ENCODE peak calls at places on chromosomes 4 and X, in eight cellular contexts. B is HCT116, F is neural progenitor cell, Z is PC-3, H is hepatocyte, A is GM23338, W is SK-N-SH, I is OCI-LY7. U is an unnamed sample.

GRCh38 chr4:159049780-159050375 is 53.0 kb upstream of the RAPGEF2 start:
- DNase-seq in B (no peak), F (no peak), Z (no peak), H (no peak), A (no peak), W (no peak), I (no peak), U (no peak)

GRCh38 chr4:26566027-26566578 is 17.8 kb upstream of the TBC1D19 start:
- DNase-seq in B (no peak), F (no peak), Z (peak; percentile 56), H (no peak), A (no peak), W (no peak), I (no peak), U (no peak)

GRCh38 chr4:1416948-1417260 is 10.7 kb upstream of the NKX1-1 start:
- DNase-seq in B (no peak), F (no peak), Z (no peak), H (no peak), A (no peak), W (peak; percentile 27), I (no peak), U (no peak)

GRCh38 chr4:164772076-164772475 is 18.1 kb downstream of the SMIM31 start:
- DNase-seq in B (no peak), F (no peak), Z (no peak), H (no peak), A (peak; percentile 16), W (no peak), I (no peak), U (no peak)

GRCh38 chr4:183200453-183200852 is 101.4 kb downstream of the WWC2 start:
- DNase-seq in B (no peak), F (peak; percentile 44), Z (peak; percentile 91), H (no peak), A (no peak), W (no peak), I (no peak), U (no peak)

GRCh38 chr4:54414545-54414944 is 185.5 kb downstream of the PDGFRA start:
- DNase-seq in B (no peak), F (no peak), Z (no peak), H (no peak), A (no peak), W (no peak), I (no peak), U (no peak)

GRCh38 chrX:97597954-97598353 is 714.2 kb downstream of the RPA4 start:
- DNase-seq in B (no peak), F (peak; percentile 13), Z (no peak), H (no peak), A (peak; percentile 40), W (no peak), I (no peak), U (no peak)

GRCh38 chr4:110636231-110636676 is 13.4 kb upstream of the PITX2 start:
- DNase-seq in B (peak; percentile 23), F (peak; percentile 73), Z (no peak), H (no peak), A (peak; percentile 81), W (no peak), I (no peak), U (no peak)

GRCh38 chrX:51614353-51614752 is 4.4 kb downstream of the CENPVL3 start:
- DNase-seq in B (peak; percentile 6), F (peak; percentile 56), Z (peak; percentile 61), H (peak; percentile 46), A (peak; percentile 70), W (peak; percentile 47), I (peak; percentile 51), U (peak; percentile 39)

GRCh38 chr4:6582889-6583504 is 8.0 kb downstream of the MAN2B2 start:
- DNase-seq in B (peak; percentile 40), F (no peak), Z (peak; percentile 35), H (no peak), A (peak; percentile 48), W (peak; percentile 62), I (peak; percentile 57), U (peak; percentile 24)

GRCh38 chr4:81984746-81985145 is 389.0 kb downstream of the HNRNPD start:
- DNase-seq in B (no peak), F (no peak), Z (no peak), H (no peak), A (no peak), W (no peak), I (no peak), U (no peak)

GRCh38 chrX:17798921-17799320 is 61.6 kb downstream of the SCML1 start:
- DNase-seq in B (no peak), F (no peak), Z (no peak), H (no peak), A (no peak), W (no peak), I (no peak), U (no peak)

GRCh38 chrX:152028611-152029010 is 54.1 kb upstream of the GABRE start:
- DNase-seq in B (no peak), F (no peak), Z (no peak), H (no peak), A (no peak), W (no peak), I (no peak), U (no peak)

GRCh38 chr4:21136231-21136630 is 436.0 kb downstream of the PACRGL start:
- DNase-seq in B (no peak), F (no peak), Z (no peak), H (no peak), A (no peak), W (no peak), I (no peak), U (no peak)

GRCh38 chrX:318739-319578 is at the start of gene GTPBP6:
- DNase-seq in B (peak; percentile 95), F (peak; percentile 100), Z (peak; percentile 97), H (peak; percentile 100), A (peak; percentile 100), W (peak; percentile 93), I (peak; percentile 100), U (peak; percentile 96)

GRCh38 chrX:47514553-47515235 is 31.7 kb upstream of the ZNF41 start:
- DNase-seq in B (no peak), F (no peak), Z (peak; percentile 67), H (peak; percentile 16), A (no peak), W (no peak), I (no peak), U (no peak)
- TF ChIP-seq EZH2phosphoT487 in B (no peak), F (no peak), Z (no peak), H (no peak), A (no peak), W (no peak), I (no peak), U (no peak)

DNA sequence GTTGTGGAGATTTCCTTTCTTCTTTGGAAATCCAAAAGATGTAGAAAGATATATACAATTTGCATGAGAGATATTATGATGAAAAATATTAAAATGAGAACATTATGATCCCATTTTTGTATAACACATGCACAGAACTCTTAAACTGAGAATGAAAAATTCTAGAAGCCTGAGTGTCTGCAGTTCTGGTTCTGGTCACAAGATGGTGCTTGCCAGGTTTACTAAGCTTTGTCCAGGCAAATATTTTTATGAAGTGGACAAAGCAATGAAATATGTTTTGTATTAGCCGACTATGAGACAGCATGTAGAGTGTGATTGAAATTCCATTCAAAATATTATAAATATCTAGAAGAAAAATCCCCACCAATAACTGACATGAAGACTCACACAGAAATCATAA is 2.2 kb downstream of the PWWP3B start:
- DNase-seq in B (peak; percentile 8), F (no peak), Z (peak; percentile 53), H (peak; percentile 21), A (peak; percentile 11), W (peak; percentile 7), I (no peak), U (peak; percentile 36)
- TF ChIP-seq CTCF in B (peak; percentile 44), F (peak; percentile 56), Z (peak; percentile 69), H (peak; percentile 49), A (peak; percentile 42), W (peak; percentile 65), I (peak; percentile 60), U (peak; percentile 53)

DNA sequence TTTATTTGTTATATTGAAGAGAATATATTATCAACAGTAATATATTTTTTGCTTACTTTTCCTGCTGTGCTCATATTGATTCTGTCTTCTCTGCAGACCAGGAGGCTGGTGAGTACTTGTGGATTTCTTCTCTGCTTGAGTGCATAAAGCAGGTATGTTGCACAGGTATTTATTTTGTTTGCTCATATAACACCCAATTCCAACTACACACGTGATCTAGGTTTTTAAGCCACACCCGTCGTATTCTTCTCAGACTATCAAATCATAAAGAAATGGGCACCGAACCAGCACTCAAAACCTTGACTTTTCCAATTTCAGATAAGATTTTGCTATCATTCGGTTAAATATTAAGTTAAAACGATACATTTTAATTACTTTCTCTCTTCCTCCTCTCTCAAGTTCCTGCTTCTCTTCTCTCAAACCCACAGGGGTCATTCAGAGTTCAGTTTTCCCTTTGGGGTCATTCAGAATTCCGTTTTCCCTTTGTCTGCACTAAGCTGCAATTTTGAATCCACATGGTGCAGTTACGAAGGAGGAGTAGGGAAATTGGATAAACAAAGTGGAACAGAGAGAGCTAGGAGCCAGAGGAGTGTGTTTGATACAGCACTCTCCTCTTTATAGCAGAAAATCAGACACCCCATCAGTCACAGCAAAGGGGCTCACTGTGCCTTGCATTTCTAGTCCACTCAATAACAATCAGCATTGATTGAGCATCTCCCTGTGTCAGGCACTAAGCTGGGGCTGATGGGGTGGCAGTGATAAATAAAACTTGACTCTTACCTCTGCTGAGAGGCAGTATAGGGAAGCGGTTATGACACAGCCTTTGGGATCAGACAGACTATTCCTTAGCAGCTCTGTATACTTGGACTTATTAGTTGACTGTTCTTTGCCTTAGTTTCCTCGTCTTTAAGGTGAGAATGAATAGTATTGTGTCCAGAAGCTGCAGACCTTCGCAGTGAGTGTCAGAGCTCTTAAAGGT is at the start of gene ADH1C:
- DNase-seq in B (no peak), F (no peak), Z (no peak), H (peak; percentile 17), A (no peak), W (no peak), I (no peak), U (no peak)
- TF ChIP-seq EZH2phosphoT487 in B (no peak), F (no peak), Z (no peak), H (no peak), A (no peak), W (no peak), I (no peak), U (no peak)

GRCh38 chr4:23934915-23935314 is 45.1 kb upstream of the PPARGC1A start:
- DNase-seq in B (no peak), F (no peak), Z (no peak), H (peak; percentile 19), A (no peak), W (no peak), I (no peak), U (no peak)

GRCh38 chr4:23932186-23932585 is 42.3 kb upstream of the PPARGC1A start:
- DNase-seq in B (no peak), F (no peak), Z (no peak), H (no peak), A (peak; percentile 64), W (no peak), I (no peak), U (no peak)

GRCh38 chr4:23931489-23931830 is 41.6 kb upstream of the PPARGC1A start:
- DNase-seq in B (no peak), F (no peak), Z (no peak), H (peak; percentile 19), A (no peak), W (no peak), I (no peak), U (no peak)

GRCh38 chr4:23932935-23933334 is 43.1 kb upstream of the PPARGC1A start:
- DNase-seq in B (no peak), F (peak; percentile 36), Z (no peak), H (peak; percentile 9), A (peak; percentile 88), W (no peak), I (no peak), U (no peak)

DNA sequence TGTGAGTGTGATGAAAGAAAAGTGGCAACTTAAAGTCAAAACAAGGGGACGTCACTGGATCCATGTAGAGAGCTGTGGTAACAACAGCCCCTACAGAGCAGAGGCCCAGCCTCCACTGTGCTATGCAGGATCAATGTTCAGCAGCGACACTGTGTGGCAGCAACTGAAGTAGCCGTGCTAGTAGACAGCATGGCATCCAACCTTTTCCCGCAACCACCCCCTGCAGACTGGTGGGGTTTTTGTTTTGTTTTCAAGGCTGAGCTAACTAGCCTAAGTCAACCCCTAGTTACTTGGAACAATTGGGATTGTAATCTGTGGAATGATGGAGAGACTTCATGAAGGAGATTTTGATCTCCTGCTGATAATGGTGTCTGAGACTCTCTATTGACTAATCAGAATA is 44.4 kb upstream of the PPARGC1A start:
- DNase-seq in B (no peak), F (peak; percentile 44), Z (no peak), H (no peak), A (peak; percentile 36), W (no peak), I (no peak), U (no peak)
- TF ChIP-seq CTCF in B (no peak), F (peak; percentile 10), Z (no peak), H (no peak), A (peak; percentile 52), W (no peak), I (no peak), U (no peak)